ENCODE peak calls at places on chromosome 5, in four cellular contexts. U, V, C and X are unnamed samples.

GRCh38 chr5:149517461-149518122 is 33.6 kb downstream of the CSNK1A1 start:
- DNase-seq in C (no peak), U (no peak), V (no peak), X (no peak)

GRCh38 chr5:176180339-176180738 is 57.9 kb upstream of the SIMC1 start:
- DNase-seq in V (no peak), C (no peak), U (no peak), X (no peak)

GRCh38 chr5:59366784-59367183 is 526.7 kb downstream of the PDE4D start:
- DNase-seq in U (no peak), V (no peak), C (no peak), X (no peak)

GRCh38 chr5:74415695-74416102 is 224.8 kb downstream of the ENC1 start:
- DNase-seq in U (no peak), V (no peak), C (no peak), X (no peak)

GRCh38 chr5:60538955-60539866 is 160.8 kb downstream of the DEPDC1B start:
- DNase-seq in V (no peak), U (no peak), C (no peak), X (no peak)

GRCh38 chr5:169876376-169876775 is 103.9 kb downstream of the INSYN2B start:
- DNase-seq in C (no peak), U (no peak), V (no peak), X (no peak)

GRCh38 chr5:84384604-84385575 is at the start of gene EDIL3:
- DNase-seq in V (no peak), U (peak; percentile 71), C (no peak), X (no peak)

GRCh38 chr5:169686137-169686536 is 49.1 kb downstream of the DOCK2 start:
- DNase-seq in V (no peak), C (no peak), U (no peak), X (no peak)

GRCh38 chr5:159135896-159136531 is 36.3 kb upstream of the EBF1 start:
- DNase-seq in V (no peak), C (no peak), U (no peak), X (no peak)

GRCh38 chr5:77645158-77645994 is 6.9 kb upstream of the OTP start:
- DNase-seq in U (peak; percentile 66), V (no peak), C (no peak), X (peak; percentile 38)

GRCh38 chr5:68688547-68688946 is 405.3 kb upstream of the SLC30A5 start:
- DNase-seq in V (no peak), U (no peak), C (no peak), X (no peak)

GRCh38 chr5:170572453-170572852 is 68.6 kb downstream of the KCNIP1 start:
- DNase-seq in C (no peak), V (no peak), U (no peak), X (no peak)

GRCh38 chr5:174320051-174320450 is 274.5 kb downstream of the NSG2 start:
- DNase-seq in U (no peak), V (no peak), C (no peak), X (no peak)

GRCh38 chr5:171192111-171192510 is 116.9 kb upstream of the TLX3 start:
- DNase-seq in U (no peak), C (no peak), V (no peak), X (no peak)

GRCh38 chr5:74497706-74498105 is 142.8 kb downstream of the ENC1 start:
- DNase-seq in U (no peak), V (no peak), C (no peak), X (no peak)

GRCh38 chr5:69261034-69261433 is 26.3 kb downstream of the CDK7 start:
- DNase-seq in V (no peak), U (no peak), C (no peak), X (no peak)

GRCh38 chr5:51392689-51393199 is 9.5 kb downstream of the ISL1 start:
- DNase-seq in C (no peak), U (peak; percentile 52), V (no peak), X (no peak)
- H3K27me3 ChIP-seq in C (peaks cover 8% of the 10 kb centered on the region), U (peaks cover 89% of the 10 kb centered on the region), V (peaks cover 13% of the 10 kb centered on the region), X (peaks cover 11% of the 10 kb centered on the region)

DNA sequence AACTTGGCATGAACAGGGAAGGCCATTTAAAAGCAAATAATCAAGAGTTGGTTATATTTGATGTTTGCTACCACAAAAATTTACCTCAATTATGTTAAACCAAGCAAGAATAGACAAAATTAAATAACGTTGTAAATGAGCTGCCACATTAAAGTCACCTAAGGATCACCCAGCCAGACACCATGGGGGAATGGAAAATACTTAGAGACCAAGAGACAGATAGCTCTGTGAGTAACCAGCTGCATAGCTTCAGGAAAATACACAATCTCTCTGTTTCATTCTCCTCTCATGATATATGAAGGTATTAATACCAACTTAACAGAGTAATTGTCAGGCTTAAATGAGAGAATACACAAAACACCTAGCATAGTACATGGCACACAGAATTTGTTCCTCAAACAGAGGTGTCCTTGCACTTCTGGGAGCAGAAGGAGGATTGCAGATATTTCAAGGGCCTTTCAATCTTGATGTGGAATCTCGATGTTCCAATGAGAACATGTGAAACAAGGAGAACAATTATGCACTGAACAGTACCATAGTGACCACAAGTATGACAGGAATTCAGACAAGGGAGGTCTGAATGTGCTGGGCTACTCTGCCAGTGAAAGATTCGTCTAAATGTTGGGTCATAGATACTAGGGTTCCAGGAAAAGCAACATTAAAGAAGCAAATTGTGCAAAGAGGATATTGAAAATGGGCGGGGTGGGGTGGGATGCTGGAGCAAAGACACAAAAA is 18.6 kb downstream of the JAKMIP2 start:
- DNase-seq in V (no peak), U (no peak), C (no peak), X (no peak)
- H3K4me1 ChIP-seq in V (no peaks in the 10 kb centered on the region), U (peaks cover 7% of the 10 kb centered on the region), C (no peaks in the 10 kb centered on the region), X (no peaks in the 10 kb centered on the region)

DNA sequence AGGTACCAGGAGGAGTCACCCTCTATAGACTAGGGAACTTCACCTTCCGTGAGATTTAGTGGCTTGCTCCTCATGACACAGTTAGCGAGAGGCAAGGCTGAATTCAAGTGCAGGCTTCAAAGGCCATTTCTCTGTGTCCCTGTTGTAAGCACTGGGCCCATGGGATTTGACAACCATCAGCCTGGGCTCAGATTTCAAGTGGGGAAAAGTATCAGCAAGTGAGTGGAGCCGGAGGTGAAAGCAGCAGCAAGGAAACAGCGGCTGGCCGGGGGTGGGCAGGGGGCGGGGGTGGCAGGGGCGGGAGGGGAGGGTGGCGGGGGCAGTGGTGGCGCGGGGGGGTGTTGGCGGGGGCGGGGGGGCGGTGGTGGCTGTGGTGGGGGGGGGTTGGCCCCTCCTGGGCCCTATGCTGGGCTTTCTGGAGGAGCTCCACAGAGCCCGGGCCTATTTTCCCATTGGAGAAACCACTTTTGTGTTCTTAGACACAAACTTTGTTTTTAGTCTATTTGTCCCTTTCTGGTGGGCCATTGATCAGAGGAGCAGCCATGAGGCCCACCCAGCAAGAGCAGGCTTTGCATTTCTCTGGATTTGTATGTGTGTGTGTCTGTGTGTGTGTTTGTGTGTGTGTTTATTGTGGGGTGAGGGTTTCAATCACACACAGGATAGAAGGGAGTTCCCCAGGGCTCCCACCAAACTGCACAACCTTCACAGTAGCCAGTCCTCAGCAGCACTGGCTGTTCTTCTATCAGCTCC is 165.5 kb upstream of the RAI14 start:
- DNase-seq in U (peak; percentile 69), V (no peak), C (no peak), X (no peak)
- H3K27ac ChIP-seq in U (no peak overlapping the region), V (peak overlapping the region; percentile 84), C (no peak overlapping the region), X (no peak overlapping the region)

GRCh38 chr5:141812512-141812911 is 65.7 kb downstream of the PCDH1 start:
- DNase-seq in C (no peak), U (no peak), V (no peak), X (no peak)
- H3K27me3 ChIP-seq in C (no peaks in the 10 kb centered on the region), U (no peaks in the 10 kb centered on the region), V (no peaks in the 10 kb centered on the region), X (peaks cover 13% of the 10 kb centered on the region)

GRCh38 chr5:132484386-132484715 is 6.2 kb downstream of the IRF1 start:
- DNase-seq in V (no peak), U (no peak), C (no peak), X (no peak)

GRCh38 chr5:132483661-132484385 is 6.8 kb downstream of the IRF1 start:
- DNase-seq in C (no peak), V (no peak), U (no peak), X (no peak)

GRCh38 chr5:132480546-132481242 is 9.9 kb downstream of the IRF1 start:
- DNase-seq in U (no peak), V (no peak), C (no peak), X (no peak)

GRCh38 chr5:132481243-132482211 is 9.0 kb downstream of the IRF1 start:
- DNase-seq in V (no peak), U (no peak), C (no peak), X (no peak)

GRCh38 chr5:132483101-132483500 is 7.5 kb downstream of the IRF1 start:
- DNase-seq in C (no peak), U (no peak), V (no peak), X (no peak)
- H3K4me1 ChIP-seq in C (peaks cover 6% of the 10 kb centered on the region), U (no peaks in the 10 kb centered on the region), V (peaks cover 30% of the 10 kb centered on the region), X (peaks cover 77% of the 10 kb centered on the region)

DNA sequence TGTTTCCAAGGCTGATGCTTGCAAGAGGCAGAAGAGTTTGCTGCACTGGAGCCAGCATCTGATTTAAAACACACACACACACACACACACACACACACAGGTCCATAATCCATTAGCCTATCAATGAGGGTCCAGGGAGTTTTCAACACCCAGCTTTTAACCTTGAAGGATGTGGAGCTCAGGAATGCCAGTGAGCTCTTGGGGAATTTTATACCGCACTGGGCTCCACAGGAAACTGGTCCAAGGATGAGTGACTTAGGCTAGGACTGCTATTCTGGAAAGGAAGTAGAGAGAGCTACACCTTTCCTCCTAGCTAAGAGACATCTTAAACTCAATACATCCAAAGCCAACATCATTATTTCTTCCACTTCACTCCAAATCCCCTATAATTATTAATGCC is 942 bp upstream of the NRG2 start:
- DNase-seq in C (no peak), U (no peak), V (no peak), X (no peak)
- H3K27ac ChIP-seq in C (peak overlapping the region; percentile 89), U (no peak overlapping the region), V (no peak overlapping the region), X (no peak overlapping the region)